ENCODE peak calls at places on chromosomes 6 and 20, in ten cellular contexts. One of them, this sample, is unnamed. For H3K4me1, the result is how much of the 10 kb centered on the place peaks cover.

GRCh38 chr6:81023007-81023582 is 729.4 kb downstream of the TENT5A start:
- DNase-seq in Panc1: no peak
- DNase-seq in heart left ventricle: no peak
- DNase-seq in colonic mucosa: no peak
- DNase-seq in adipocyte: peak
- DNase-seq in stomach: no peak
- DNase-seq in endodermal cell: no peak
- DNase-seq in HepG2: no peak
- DNase-seq in psoas muscle: no peak
- DNase-seq in CD4-positive, CD25-positive, alpha-beta regulatory T cell: peak
- DNase-seq in this sample: no peak

GRCh38 chr6:11318835-11319813 is 86.7 kb upstream of the NEDD9 start:
- DNase-seq in stomach: no peak
- DNase-seq in HepG2: no peak
- DNase-seq in endodermal cell: no peak
- DNase-seq in heart left ventricle: no peak
- DNase-seq in colonic mucosa: no peak
- DNase-seq in Panc1: no peak
- DNase-seq in CD4-positive, CD25-positive, alpha-beta regulatory T cell: peak
- DNase-seq in adipocyte: no peak
- DNase-seq in psoas muscle: no peak
- DNase-seq in this sample: no peak

GRCh38 chr6:42378125-42378524 is 73.6 kb downstream of the TRERF1 start:
- DNase-seq in Panc1: no peak
- DNase-seq in adipocyte: no peak
- DNase-seq in stomach: no peak
- DNase-seq in heart left ventricle: no peak
- DNase-seq in CD4-positive, CD25-positive, alpha-beta regulatory T cell: peak
- DNase-seq in HepG2: no peak
- DNase-seq in psoas muscle: no peak
- DNase-seq in colonic mucosa: no peak
- DNase-seq in endodermal cell: no peak
- DNase-seq in this sample: no peak

GRCh38 chr6:85015396-85015990 is 251.1 kb upstream of the TBX18 start:
- DNase-seq in CD4-positive, CD25-positive, alpha-beta regulatory T cell: peak
- DNase-seq in heart left ventricle: peak
- DNase-seq in stomach: peak
- DNase-seq in Panc1: peak
- DNase-seq in HepG2: peak
- DNase-seq in adipocyte: peak
- DNase-seq in colonic mucosa: peak
- DNase-seq in endodermal cell: peak
- DNase-seq in psoas muscle: peak
- DNase-seq in this sample: peak

GRCh38 chr6:15073344-15073789 is 172.5 kb upstream of the JARID2 start:
- DNase-seq in heart left ventricle: no peak
- DNase-seq in colonic mucosa: no peak
- DNase-seq in psoas muscle: no peak
- DNase-seq in CD4-positive, CD25-positive, alpha-beta regulatory T cell: no peak
- DNase-seq in Panc1: no peak
- DNase-seq in stomach: no peak
- DNase-seq in adipocyte: no peak
- DNase-seq in endodermal cell: no peak
- DNase-seq in HepG2: no peak
- DNase-seq in this sample: no peak

GRCh38 chr20:59177266-59178250 is 13.9 kb downstream of the ZNF831 start:
- DNase-seq in endodermal cell: peak
- DNase-seq in psoas muscle: no peak
- DNase-seq in HepG2: no peak
- DNase-seq in adipocyte: no peak
- DNase-seq in CD4-positive, CD25-positive, alpha-beta regulatory T cell: peak
- DNase-seq in colonic mucosa: peak
- DNase-seq in Panc1: no peak
- DNase-seq in stomach: no peak
- DNase-seq in heart left ventricle: no peak
- DNase-seq in this sample: no peak

GRCh38 chr6:6820688-6821238 is 232.2 kb downstream of the LY86 start:
- DNase-seq in Panc1: no peak
- DNase-seq in psoas muscle: no peak
- DNase-seq in endodermal cell: peak
- DNase-seq in heart left ventricle: no peak
- DNase-seq in colonic mucosa: peak
- DNase-seq in adipocyte: no peak
- DNase-seq in CD4-positive, CD25-positive, alpha-beta regulatory T cell: no peak
- DNase-seq in stomach: peak
- DNase-seq in HepG2: no peak
- DNase-seq in this sample: no peak

GRCh38 chr20:4297141-4297826 is 281.9 kb upstream of the RNF24 start:
- DNase-seq in Panc1: no peak
- DNase-seq in psoas muscle: no peak
- DNase-seq in adipocyte: no peak
- DNase-seq in CD4-positive, CD25-positive, alpha-beta regulatory T cell: no peak
- DNase-seq in colonic mucosa: no peak
- DNase-seq in endodermal cell: peak
- DNase-seq in heart left ventricle: no peak
- DNase-seq in stomach: no peak
- DNase-seq in HepG2: peak
- DNase-seq in this sample: no peak

GRCh38 chr20:53846640-53847039 is 223.8 kb downstream of the BCAS1 start:
- DNase-seq in heart left ventricle: no peak
- DNase-seq in stomach: no peak
- DNase-seq in colonic mucosa: no peak
- DNase-seq in adipocyte: no peak
- DNase-seq in HepG2: no peak
- DNase-seq in psoas muscle: no peak
- DNase-seq in CD4-positive, CD25-positive, alpha-beta regulatory T cell: no peak
- DNase-seq in endodermal cell: no peak
- DNase-seq in Panc1: no peak
- DNase-seq in this sample: no peak

GRCh38 chr20:53847118-53847842 is 223.1 kb downstream of the BCAS1 start:
- DNase-seq in Panc1: no peak
- DNase-seq in stomach: no peak
- DNase-seq in heart left ventricle: no peak
- DNase-seq in colonic mucosa: no peak
- DNase-seq in adipocyte: no peak
- DNase-seq in CD4-positive, CD25-positive, alpha-beta regulatory T cell: no peak
- DNase-seq in psoas muscle: no peak
- DNase-seq in endodermal cell: no peak
- DNase-seq in HepG2: no peak
- DNase-seq in this sample: no peak

GRCh38 chr20:53847843-53848185 is 222.6 kb downstream of the BCAS1 start:
- DNase-seq in endodermal cell: no peak
- DNase-seq in stomach: no peak
- DNase-seq in Panc1: no peak
- DNase-seq in adipocyte: no peak
- DNase-seq in CD4-positive, CD25-positive, alpha-beta regulatory T cell: no peak
- DNase-seq in HepG2: no peak
- DNase-seq in heart left ventricle: no peak
- DNase-seq in colonic mucosa: no peak
- DNase-seq in psoas muscle: no peak
- DNase-seq in this sample: no peak

GRCh38 chr20:53844259-53844658 is 226.1 kb downstream of the BCAS1 start:
- DNase-seq in CD4-positive, CD25-positive, alpha-beta regulatory T cell: no peak
- DNase-seq in Panc1: no peak
- DNase-seq in psoas muscle: no peak
- DNase-seq in adipocyte: no peak
- DNase-seq in colonic mucosa: no peak
- DNase-seq in stomach: no peak
- DNase-seq in HepG2: no peak
- DNase-seq in endodermal cell: no peak
- DNase-seq in heart left ventricle: no peak
- DNase-seq in this sample: no peak

GRCh38 chr20:53845980-53846379 is 224.4 kb downstream of the BCAS1 start:
- DNase-seq in heart left ventricle: no peak
- DNase-seq in CD4-positive, CD25-positive, alpha-beta regulatory T cell: no peak
- DNase-seq in adipocyte: no peak
- DNase-seq in endodermal cell: no peak
- DNase-seq in HepG2: no peak
- DNase-seq in colonic mucosa: no peak
- DNase-seq in stomach: no peak
- DNase-seq in psoas muscle: no peak
- DNase-seq in Panc1: no peak
- DNase-seq in this sample: no peak
- H3K4me1 ChIP-seq in heart left ventricle: half or more
- H3K4me1 ChIP-seq in CD4-positive, CD25-positive, alpha-beta regulatory T cell: under half
- H3K4me1 ChIP-seq in adipocyte: under half
- H3K4me1 ChIP-seq in endodermal cell: under half
- H3K4me1 ChIP-seq in HepG2: under half
- H3K4me1 ChIP-seq in colonic mucosa: under half
- H3K4me1 ChIP-seq in stomach: under half
- H3K4me1 ChIP-seq in psoas muscle: under half
- H3K4me1 ChIP-seq in Panc1: under half
- H3K4me1 ChIP-seq in this sample: under half

GRCh38 chr20:1672728-1673127 is 15.1 kb upstream of the SIRPG start:
- DNase-seq in psoas muscle: no peak
- DNase-seq in CD4-positive, CD25-positive, alpha-beta regulatory T cell: no peak
- DNase-seq in heart left ventricle: no peak
- DNase-seq in adipocyte: no peak
- DNase-seq in HepG2: no peak
- DNase-seq in stomach: no peak
- DNase-seq in endodermal cell: no peak
- DNase-seq in colonic mucosa: no peak
- DNase-seq in Panc1: no peak
- DNase-seq in this sample: no peak
- H3K4me1 ChIP-seq in psoas muscle: under half
- H3K4me1 ChIP-seq in CD4-positive, CD25-positive, alpha-beta regulatory T cell: half or more
- H3K4me1 ChIP-seq in heart left ventricle: under half
- H3K4me1 ChIP-seq in adipocyte: under half
- H3K4me1 ChIP-seq in HepG2: under half
- H3K4me1 ChIP-seq in stomach: under half
- H3K4me1 ChIP-seq in endodermal cell: under half
- H3K4me1 ChIP-seq in colonic mucosa: under half
- H3K4me1 ChIP-seq in Panc1: under half
- H3K4me1 ChIP-seq in this sample: under half

DNA sequence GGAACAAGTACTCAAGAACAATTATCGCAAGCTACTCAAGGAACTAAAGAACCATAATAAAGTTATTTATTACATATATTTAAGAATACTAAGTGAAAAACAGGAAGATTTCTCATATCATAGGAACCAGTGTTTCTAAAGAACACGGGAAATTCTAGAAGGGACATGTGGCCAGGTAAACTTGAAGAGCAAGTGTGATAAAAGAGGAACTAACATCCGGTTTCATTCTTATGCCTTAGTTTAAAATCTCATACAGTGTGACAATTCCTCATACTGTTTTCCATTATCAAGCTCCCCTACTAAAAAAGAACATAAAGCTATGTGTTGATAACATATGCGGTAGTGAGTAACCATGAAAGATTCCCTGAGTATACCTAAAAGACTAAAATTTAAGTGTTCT is 163.5 kb upstream of the SHLD1 start:
- DNase-seq in colonic mucosa: no peak
- DNase-seq in heart left ventricle: no peak
- DNase-seq in psoas muscle: no peak
- DNase-seq in endodermal cell: no peak
- DNase-seq in adipocyte: no peak
- DNase-seq in Panc1: no peak
- DNase-seq in HepG2: no peak
- DNase-seq in CD4-positive, CD25-positive, alpha-beta regulatory T cell: no peak
- DNase-seq in stomach: no peak
- DNase-seq in this sample: no peak
- H3K4me1 ChIP-seq in colonic mucosa: under half
- H3K4me1 ChIP-seq in heart left ventricle: under half
- H3K4me1 ChIP-seq in psoas muscle: under half
- H3K4me1 ChIP-seq in endodermal cell: under half
- H3K4me1 ChIP-seq in adipocyte: under half
- H3K4me1 ChIP-seq in Panc1: under half
- H3K4me1 ChIP-seq in HepG2: under half
- H3K4me1 ChIP-seq in CD4-positive, CD25-positive, alpha-beta regulatory T cell: under half
- H3K4me1 ChIP-seq in stomach: under half
- H3K4me1 ChIP-seq in this sample: under half

DNA sequence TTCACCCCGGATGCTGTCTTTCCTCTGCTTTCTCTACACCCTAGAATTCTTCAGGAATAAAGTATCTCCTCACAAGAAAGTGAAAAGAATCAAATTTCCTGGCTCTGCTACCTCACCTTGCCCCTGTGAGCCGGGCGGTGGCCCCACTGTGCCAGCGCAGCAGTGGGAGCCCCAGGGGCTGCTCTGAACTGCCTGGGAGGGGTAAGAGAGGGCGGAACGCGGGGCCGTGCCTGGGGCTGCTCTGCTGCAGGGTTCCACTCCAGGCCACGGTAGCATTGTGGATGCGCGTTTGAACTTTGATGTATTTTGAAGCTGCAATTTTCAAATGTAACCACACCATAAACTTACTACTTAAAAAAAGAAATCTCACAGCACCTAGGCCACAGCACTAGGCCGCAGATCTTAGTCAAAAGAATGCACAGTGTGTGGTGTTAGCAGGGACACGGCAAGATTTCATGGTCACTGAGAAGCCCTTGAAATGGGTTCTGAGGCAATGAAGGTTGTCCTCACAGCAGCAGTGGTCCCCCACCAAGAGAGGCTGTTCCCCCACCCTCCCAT is 57.5 kb downstream of the PRDM1 start:
- DNase-seq in colonic mucosa: no peak
- DNase-seq in heart left ventricle: no peak
- DNase-seq in Panc1: no peak
- DNase-seq in CD4-positive, CD25-positive, alpha-beta regulatory T cell: no peak
- DNase-seq in psoas muscle: no peak
- DNase-seq in endodermal cell: no peak
- DNase-seq in HepG2: no peak
- DNase-seq in stomach: no peak
- DNase-seq in adipocyte: no peak
- DNase-seq in this sample: no peak
- H3K4me1 ChIP-seq in colonic mucosa: under half
- H3K4me1 ChIP-seq in heart left ventricle: under half
- H3K4me1 ChIP-seq in Panc1: under half
- H3K4me1 ChIP-seq in CD4-positive, CD25-positive, alpha-beta regulatory T cell: under half
- H3K4me1 ChIP-seq in psoas muscle: under half
- H3K4me1 ChIP-seq in endodermal cell: under half
- H3K4me1 ChIP-seq in HepG2: under half
- H3K4me1 ChIP-seq in stomach: under half
- H3K4me1 ChIP-seq in adipocyte: under half
- H3K4me1 ChIP-seq in this sample: under half